ENCODE peak calls at places on chromosomes 7 and 10, in nine cellular contexts. J is brain microvascular endothelial cell; G is activated T-cell treated with anti-CD3 and anti-CD28 coated beads for 1 hour; Y is iris pigment epithelial cell; R is Right ventricle myocardium superior; M is stimulated activated CD8-positive, alpha-beta memory T cell treated with anti-CD3 and anti-CD28 coated beads, Interleukin-12 subunit alpha, Interleukin-12 subunit beta, amount 100 ng/mL, for 1 hour; I is AG08395; W is left lung; E is NCI-H2081. H is an unnamed sample.

GRCh38 chr10:44787480-44788075 is 123.6 kb upstream of the TMEM72 start:
- DNase-seq in Y (no peak), M (no peak), I (no peak), J (no peak), W (no peak), R (no peak), G (no peak), E (no peak), H (no peak)

GRCh38 chr7:2539031-2540028 is 16.0 kb downstream of the BRAT1 start:
- DNase-seq in W (no peak), M (no peak), I (peak), J (no peak), G (no peak), E (no peak), Y (no peak), R (peak), H (peak)

GRCh38 chr7:101945034-101945758 is 127.8 kb downstream of the CUX1 start:
- DNase-seq in W (no peak), G (no peak), E (no peak), M (no peak), Y (no peak), I (no peak), R (peak), J (no peak), H (no peak)

GRCh38 chr7:2150445-2150815 is 82.3 kb downstream of the MAD1L1 start:
- DNase-seq in I (peak), W (no peak), R (no peak), M (no peak), G (no peak), J (no peak), Y (no peak), E (no peak), H (no peak)

GRCh38 chr7:133512560-133512959 is 259.7 kb downstream of the EXOC4 start:
- DNase-seq in G (no peak), I (no peak), J (peak), W (no peak), R (no peak), Y (peak), E (no peak), M (no peak), H (no peak)

GRCh38 chr7:10637991-10638390 is 335.7 kb upstream of the PHF14 start:
- DNase-seq in R (no peak), E (no peak), G (no peak), Y (no peak), J (no peak), W (no peak), M (no peak), I (no peak), H (no peak)

GRCh38 chr10:49768329-49768728 is 6.2 kb upstream of the OGDHL start:
- DNase-seq in E (no peak), R (no peak), M (no peak), Y (no peak), J (no peak), G (no peak), I (no peak), W (no peak), H (no peak)

GRCh38 chr7:164882-165660 is 27.3 kb upstream of the FAM20C start:
- DNase-seq in M (no peak), Y (no peak), I (no peak), W (peak), R (peak), J (no peak), G (no peak), E (no peak), H (no peak)

GRCh38 chr7:112083776-112084175 is 122.4 kb downstream of the DOCK4 start:
- DNase-seq in W (no peak), M (no peak), E (no peak), Y (no peak), R (no peak), G (no peak), I (no peak), J (no peak), H (no peak)

GRCh38 chr7:155811560-155811894 is 736 bp downstream of the SHH start:
- DNase-seq in W (no peak), R (no peak), Y (no peak), J (no peak), G (no peak), M (no peak), E (no peak), I (no peak), H (no peak)

GRCh38 chr10:128865398-128865797 is 601.6 kb upstream of the MGMT start:
- DNase-seq in W (no peak), M (no peak), J (no peak), E (no peak), G (no peak), R (no peak), I (no peak), Y (no peak), H (no peak)

GRCh38 chr10:117543245-117543998 is 876 bp downstream of the EMX2 start:
- DNase-seq in M (no peak), Y (peak), R (no peak), E (no peak), W (no peak), J (peak), I (no peak), G (no peak), H (no peak)

GRCh38 chr7:47444376-47445098 is 137.4 kb downstream of the TNS3 start:
- DNase-seq in W (no peak), G (no peak), E (no peak), I (no peak), J (no peak), Y (no peak), R (no peak), M (no peak), H (no peak)

GRCh38 chr7:110407706-110408105 is 683.2 kb upstream of the LRRN3 start:
- DNase-seq in W (no peak), G (no peak), Y (peak), I (no peak), J (no peak), E (no peak), M (no peak), R (no peak), H (no peak)

GRCh38 chr10:33478089-33478674 is 143.7 kb upstream of the NRP1 start:
- DNase-seq in E (no peak), I (no peak), J (no peak), G (no peak), Y (no peak), R (no peak), W (no peak), M (no peak), H (no peak)

GRCh38 chr7:5359344-5359743 is 64.3 kb downstream of the TNRC18 start:
- DNase-seq in W (no peak), I (no peak), Y (no peak), E (no peak), R (no peak), M (no peak), J (no peak), G (no peak), H (no peak)

GRCh38 chr10:117159390-117159789 is 21.3 kb upstream of the VAX1 start:
- DNase-seq in R (no peak), J (no peak), W (no peak), E (no peak), M (no peak), G (no peak), I (no peak), Y (no peak), H (no peak)